ENCODE peak calls at places on chromosomes 6 and 20, in eight cellular contexts. S, T, Y, A, L, O, F and U are unnamed samples.

GRCh38 chr6:108896111-108896661 is 48.0 kb downstream of the ARMC2 start:
- DNase-seq in S (no peak), T (peak), Y (no peak), A (no peak), L (no peak), O (peak), F (no peak), U (peak)

GRCh38 chr20:47780990-47781389 is 4.3 kb downstream of the SULF2 start:
- DNase-seq in S (no peak), T (no peak), Y (no peak), A (no peak), L (no peak), O (no peak), F (no peak), U (no peak)

GRCh38 chr6:138107078-138107751 is at the start of gene PERP:
- DNase-seq in S (peak), T (peak), Y (no peak), A (no peak), L (peak), O (peak), F (peak), U (peak)

GRCh38 chr6:77548662-77549366 is 85.5 kb upstream of the HTR1B start:
- DNase-seq in S (no peak), T (no peak), Y (no peak), A (no peak), L (no peak), O (no peak), F (no peak), U (no peak)

GRCh38 chr6:148177589-148178233 is 164.9 kb upstream of the SASH1 start:
- DNase-seq in S (peak), T (peak), Y (no peak), A (no peak), L (no peak), O (no peak), F (peak), U (peak)

GRCh38 chr6:33324139-33324538 is 6.6 kb upstream of the ZBTB22 start:
- DNase-seq in S (no peak), T (no peak), Y (no peak), A (no peak), L (no peak), O (no peak), F (no peak), U (no peak)

GRCh38 chr6:56734334-56734733 is 91.6 kb upstream of the DST start:
- DNase-seq in S (no peak), T (no peak), Y (no peak), A (no peak), L (no peak), O (no peak), F (no peak), U (no peak)

GRCh38 chr6:14711056-14711703 is 534.7 kb upstream of the JARID2 start:
- DNase-seq in S (no peak), T (peak), Y (peak), A (no peak), L (no peak), O (no peak), F (no peak), U (peak)

GRCh38 chr20:5766085-5766764 is 16.0 kb downstream of the SHLD1 start:
- DNase-seq in S (peak), T (no peak), Y (no peak), A (no peak), L (no peak), O (no peak), F (no peak), U (no peak)

GRCh38 chr6:113122060-113122459 is 735.1 kb upstream of the MARCKS start:
- DNase-seq in S (no peak), T (peak), Y (peak), A (no peak), L (no peak), O (no peak), F (no peak), U (peak)

GRCh38 chr6:169867751-169868191 is 116.3 kb downstream of the ERMARD start:
- DNase-seq in S (no peak), T (no peak), Y (no peak), A (no peak), L (no peak), O (no peak), F (no peak), U (no peak)

GRCh38 chr6:130912451-130912850 is 85.2 kb downstream of the SMLR1 start:
- DNase-seq in S (no peak), T (no peak), Y (no peak), A (no peak), L (no peak), O (no peak), F (no peak), U (no peak)

GRCh38 chr6:17101422-17102257 is at the start of gene STMND1:
- DNase-seq in S (peak), T (peak), Y (no peak), A (no peak), L (no peak), O (no peak), F (peak), U (peak)

GRCh38 chr20:33789109-33789857 is 21.9 kb upstream of the CHMP4B start:
- DNase-seq in S (no peak), T (peak), Y (peak), A (no peak), L (peak), O (no peak), F (no peak), U (peak)

GRCh38 chr20:22460231-22460630 is 124.1 kb downstream of the FOXA2 start:
- DNase-seq in S (no peak), T (no peak), Y (no peak), A (no peak), L (no peak), O (no peak), F (no peak), U (no peak)

GRCh38 chr20:57361517-57361916 is 10.5 kb downstream of the RAE1 start:
- DNase-seq in S (no peak), T (peak), Y (no peak), A (no peak), L (no peak), O (no peak), F (no peak), U (peak)

GRCh38 chr6:80437186-80437585 is 330.7 kb downstream of the BCKDHB start:
- DNase-seq in S (no peak), T (peak), Y (no peak), A (no peak), L (no peak), O (no peak), F (no peak), U (peak)

GRCh38 chr6:151914475-151914874 is 107.0 kb downstream of the ESR1 start:
- DNase-seq in S (no peak), T (peak), Y (no peak), A (no peak), L (no peak), O (no peak), F (no peak), U (no peak)

GRCh38 chr6:31749301-31750036 is 9.7 kb downstream of the MSH5 start:
- DNase-seq in S (no peak), T (no peak), Y (no peak), A (no peak), L (no peak), O (no peak), F (no peak), U (no peak)

GRCh38 chr6:95230071-95230740 is 347.1 kb upstream of the MANEA start:
- DNase-seq in S (no peak), T (no peak), Y (no peak), A (no peak), L (no peak), O (no peak), F (no peak), U (no peak)

GRCh38 chr6:87333591-87334181 is 4.6 kb upstream of the GJB7 start:
- DNase-seq in S (no peak), T (peak), Y (no peak), A (no peak), L (no peak), O (no peak), F (no peak), U (no peak)

GRCh38 chr20:15098351-15098750 is 760.9 kb upstream of the FLRT3 start:
- DNase-seq in S (no peak), T (peak), Y (no peak), A (no peak), L (no peak), O (no peak), F (no peak), U (no peak)

GRCh38 chr6:101806241-101806640 is 412.7 kb downstream of the GRIK2 start:
- DNase-seq in S (no peak), T (peak), Y (no peak), A (no peak), L (no peak), O (no peak), F (no peak), U (peak)

GRCh38 chr6:149660028-149660427 is 11.5 kb upstream of the KATNA1 start:
- DNase-seq in S (no peak), T (no peak), Y (no peak), A (no peak), L (no peak), O (no peak), F (no peak), U (no peak)

GRCh38 chr20:44079968-44080560 is 106.9 kb downstream of the JPH2 start:
- DNase-seq in S (no peak), T (no peak), Y (no peak), A (no peak), L (no peak), O (no peak), F (no peak), U (no peak)

GRCh38 chr6:73131706-73132105 is 93.6 kb downstream of the KHDC1L start:
- DNase-seq in S (no peak), T (peak), Y (no peak), A (no peak), L (no peak), O (no peak), F (no peak), U (peak)

GRCh38 chr6:157143171-157143884 is 180.0 kb downstream of the TMEM242 start:
- DNase-seq in S (peak), T (peak), Y (no peak), A (no peak), L (no peak), O (no peak), F (peak), U (peak)

GRCh38 chr6:37371158-37372083 is 17.6 kb downstream of the RNF8 start:
- DNase-seq in S (no peak), T (no peak), Y (no peak), A (no peak), L (no peak), O (no peak), F (no peak), U (no peak)

GRCh38 chr6:38861957-38862401 is 146.9 kb downstream of the DNAH8 start:
- DNase-seq in S (no peak), T (no peak), Y (peak), A (no peak), L (no peak), O (no peak), F (no peak), U (no peak)

GRCh38 chr20:5395932-5396727 is 79.4 kb upstream of the PROKR2 start:
- DNase-seq in S (no peak), T (no peak), Y (no peak), A (no peak), L (no peak), O (no peak), F (no peak), U (peak)

GRCh38 chr6:157847846-157848245 is 24.8 kb downstream of the SNX9 start:
- DNase-seq in S (no peak), T (no peak), Y (no peak), A (no peak), L (no peak), O (no peak), F (no peak), U (no peak)

GRCh38 chr6:42569102-42570028 is 5.5 kb downstream of the UBR2 start:
- DNase-seq in S (no peak), T (peak), Y (no peak), A (no peak), L (no peak), O (no peak), F (no peak), U (peak)

GRCh38 chr6:154726887-154727286 is 6.3 kb upstream of the SCAF8 start:
- DNase-seq in S (no peak), T (no peak), Y (no peak), A (no peak), L (no peak), O (no peak), F (no peak), U (no peak)

GRCh38 chr6:101668496-101668895 is 275.0 kb downstream of the GRIK2 start:
- DNase-seq in S (no peak), T (peak), Y (no peak), A (no peak), L (no peak), O (no peak), F (no peak), U (no peak)

GRCh38 chr6:153038378-153038777 is 35.9 kb upstream of the MTRF1L start:
- DNase-seq in S (no peak), T (peak), Y (peak), A (no peak), L (no peak), O (no peak), F (no peak), U (peak)

GRCh38 chr6:156563710-156564109 is 213.5 kb upstream of the ARID1B start:
- DNase-seq in S (no peak), T (no peak), Y (no peak), A (no peak), L (no peak), O (no peak), F (no peak), U (no peak)

GRCh38 chr6:161139766-161140553 is 133.9 kb downstream of the AGPAT4 start:
- DNase-seq in S (peak), T (peak), Y (no peak), A (no peak), L (no peak), O (no peak), F (peak), U (no peak)

GRCh38 chr6:46925563-46926253 is 4.0 kb upstream of the ADGRF5 start:
- DNase-seq in S (no peak), T (peak), Y (peak), A (no peak), L (no peak), O (no peak), F (no peak), U (peak)

GRCh38 chr20:53352727-53353440 is 240.8 kb downstream of the ZNF217 start:
- DNase-seq in S (no peak), T (peak), Y (no peak), A (no peak), L (no peak), O (no peak), F (no peak), U (no peak)

GRCh38 chr20:30912006-30912660 is 345.3 kb upstream of the DEFB115 start:
- DNase-seq in S (no peak), T (peak), Y (no peak), A (no peak), L (no peak), O (no peak), F (no peak), U (no peak)
- H3K4me3 ChIP-seq in S (peak), T (peak), Y (no peak), A (no peak), L (no peak), O (no peak), F (no peak), U (no peak)

DNA sequence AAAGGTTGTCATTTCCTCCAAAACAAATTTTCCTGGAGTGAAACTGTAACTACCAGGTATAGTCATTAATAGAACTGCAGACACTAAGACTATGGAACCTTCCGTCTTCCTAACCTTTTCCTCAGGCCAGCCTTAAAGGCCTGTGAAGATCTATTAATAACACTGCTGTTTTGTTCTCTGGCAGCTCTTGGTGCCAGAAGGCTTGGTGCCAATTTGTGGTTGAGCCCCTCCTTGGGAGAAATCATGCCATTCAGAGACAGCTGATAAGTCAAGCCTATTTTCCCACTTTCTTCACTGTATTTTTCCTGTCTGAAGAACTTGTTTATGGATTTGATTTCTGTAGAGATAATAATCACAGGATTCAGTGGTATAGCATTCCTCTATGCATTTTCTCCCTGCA is 64.8 kb downstream of the HCRTR2 start:
- DNase-seq in S (no peak), T (no peak), Y (no peak), A (no peak), L (no peak), O (no peak), F (peak), U (peak)
- H3K4me3 ChIP-seq in S (no peak), T (no peak), Y (no peak), A (no peak), L (no peak), O (no peak), F (no peak), U (no peak)

GRCh38 chr6:91523511-91523910 is 936.6 kb upstream of the MAP3K7 start:
- DNase-seq in S (no peak), T (no peak), Y (no peak), A (no peak), L (no peak), O (no peak), F (no peak), U (no peak)
- H3K4me3 ChIP-seq in S (no peak), T (no peak), Y (no peak), A (no peak), L (no peak), O (no peak), F (no peak), U (no peak)

GRCh38 chr6:27811383-27811782 is 100.8 kb downstream of the OR2B2 start:
- DNase-seq in S (no peak), T (no peak), Y (no peak), A (no peak), L (no peak), O (no peak), F (no peak), U (peak)
- H3K4me3 ChIP-seq in S (no peak), T (peak), Y (no peak), A (peak), L (no peak), O (peak), F (no peak), U (peak)